ENCODE peak calls at places on chromosomes 6 and 20, in six cellular contexts. S, H, K, N, W and O are unnamed samples.

GRCh38 chr6:41021832-41022231 is 17.2 kb downstream of the UNC5CL start:
- DNase-seq in S (no peak), H (peak), K (no peak), N (no peak), W (no peak), O (no peak)

GRCh38 chr6:122081921-122082320 is 317.5 kb upstream of the HSF2 start:
- DNase-seq in S (no peak), H (no peak), K (no peak), N (no peak), W (no peak), O (no peak)

GRCh38 chr6:106591111-106591825 is 38.0 kb downstream of the RTN4IP1 start:
- DNase-seq in S (no peak), H (peak), K (no peak), N (no peak), W (no peak), O (no peak)

GRCh38 chr20:32563311-32564272 is 21.5 kb downstream of the NOL4L start:
- DNase-seq in S (no peak), H (no peak), K (no peak), N (no peak), W (no peak), O (no peak)

GRCh38 chr6:119483936-119484335 is 134.4 kb upstream of the MAN1A1 start:
- DNase-seq in S (no peak), H (no peak), K (no peak), N (no peak), W (no peak), O (no peak)

GRCh38 chr6:149059557-149059956 is 258.0 kb upstream of the TAB2 start:
- DNase-seq in S (no peak), H (no peak), K (no peak), N (no peak), W (no peak), O (no peak)

GRCh38 chr6:142459267-142459666 is 157.5 kb downstream of the ADGRG6 start:
- DNase-seq in S (no peak), H (no peak), K (no peak), N (no peak), W (no peak), O (no peak)

GRCh38 chr6:128208851-128209580 is 308.2 kb upstream of the THEMIS start:
- DNase-seq in S (no peak), H (peak), K (no peak), N (no peak), W (no peak), O (no peak)

GRCh38 chr6:165308926-165309731 is at the start of gene C6orf118:
- DNase-seq in S (no peak), H (no peak), K (peak), N (peak), W (no peak), O (no peak)

GRCh38 chr20:23049201-23049932 is at the start of gene THBD:
- DNase-seq in S (no peak), H (no peak), K (no peak), N (peak), W (no peak), O (no peak)

GRCh38 chr6:151209071-151209831 is 30.5 kb upstream of the AKAP12 start:
- DNase-seq in S (no peak), H (peak), K (no peak), N (no peak), W (no peak), O (peak)

GRCh38 chr6:20919677-20920385 is 385.6 kb downstream of the CDKAL1 start:
- DNase-seq in S (no peak), H (no peak), K (no peak), N (no peak), W (peak), O (no peak)

GRCh38 chr6:134182528-134182927 is 130.1 kb upstream of the SLC2A12 start:
- DNase-seq in S (no peak), H (no peak), K (no peak), N (no peak), W (no peak), O (no peak)

GRCh38 chr6:30615219-30615957 is 1.7 kb downstream of the PPP1R10 start:
- DNase-seq in S (no peak), H (peak), K (peak), N (peak), W (no peak), O (peak)

GRCh38 chr6:134056046-134056445 is 3.6 kb upstream of the SLC2A12 start:
- DNase-seq in S (no peak), H (no peak), K (no peak), N (no peak), W (no peak), O (no peak)

GRCh38 chr20:62048821-62049291 is 16.8 kb downstream of the TAF4 start:
- DNase-seq in S (no peak), H (no peak), K (no peak), N (no peak), W (no peak), O (no peak)

GRCh38 chr20:53154540-53154939 is 182.4 kb downstream of the TSHZ2 start:
- DNase-seq in S (no peak), H (no peak), K (no peak), N (no peak), W (no peak), O (no peak)
- TF ChIP-seq ZNF274 in S (no peak), H (no peak), K (no peak), N (no peak), W (no peak), O (no peak)

GRCh38 chr20:41632896-41633295 is 14.7 kb upstream of the CHD6 start:
- DNase-seq in S (no peak), H (no peak), K (no peak), N (no peak), W (no peak), O (no peak)
- TF ChIP-seq ZNF274 in S (no peak), H (no peak), K (no peak), N (no peak), W (no peak), O (no peak)

GRCh38 chr20:49724637-49725606 is 11.2 kb upstream of the B4GALT5 start:
- DNase-seq in S (peak), H (peak), K (no peak), N (no peak), W (no peak), O (no peak)
- TF ChIP-seq ZNF274 in S (no peak), H (no peak), K (no peak), N (no peak), W (no peak), O (no peak)

GRCh38 chr6:137307163-137307851 is 88.1 kb upstream of the IFNGR1 start:
- DNase-seq in S (no peak), H (no peak), K (no peak), N (no peak), W (no peak), O (no peak)

GRCh38 chr6:137313211-137313610 is 94.0 kb upstream of the IFNGR1 start:
- DNase-seq in S (no peak), H (no peak), K (no peak), N (no peak), W (no peak), O (no peak)

GRCh38 chr6:137311940-137312339 is 92.8 kb upstream of the IFNGR1 start:
- DNase-seq in S (no peak), H (no peak), K (no peak), N (no peak), W (no peak), O (no peak)

GRCh38 chr6:137313928-137314855 is 95.0 kb upstream of the IFNGR1 start:
- DNase-seq in S (peak), H (peak), K (peak), N (peak), W (peak), O (peak)

GRCh38 chr6:137309078-137309762 is 90.0 kb upstream of the IFNGR1 start:
- DNase-seq in S (no peak), H (peak), K (no peak), N (peak), W (peak), O (peak)
- TF ChIP-seq ZNF274 in S (no peak), H (no peak), K (no peak), N (no peak), W (no peak), O (no peak)

GRCh38 chr6:34190504-34191122 is 44.7 kb upstream of the GRM4 start:
- DNase-seq in S (no peak), H (no peak), K (no peak), N (no peak), W (no peak), O (no peak)

GRCh38 chr6:34195726-34196115 is 41.0 kb upstream of the HMGA1 start:
- DNase-seq in S (peak), H (no peak), K (no peak), N (no peak), W (no peak), O (no peak)

GRCh38 chr6:34194770-34195169 is 41.9 kb upstream of the HMGA1 start:
- DNase-seq in S (no peak), H (no peak), K (no peak), N (no peak), W (no peak), O (no peak)

DNA sequence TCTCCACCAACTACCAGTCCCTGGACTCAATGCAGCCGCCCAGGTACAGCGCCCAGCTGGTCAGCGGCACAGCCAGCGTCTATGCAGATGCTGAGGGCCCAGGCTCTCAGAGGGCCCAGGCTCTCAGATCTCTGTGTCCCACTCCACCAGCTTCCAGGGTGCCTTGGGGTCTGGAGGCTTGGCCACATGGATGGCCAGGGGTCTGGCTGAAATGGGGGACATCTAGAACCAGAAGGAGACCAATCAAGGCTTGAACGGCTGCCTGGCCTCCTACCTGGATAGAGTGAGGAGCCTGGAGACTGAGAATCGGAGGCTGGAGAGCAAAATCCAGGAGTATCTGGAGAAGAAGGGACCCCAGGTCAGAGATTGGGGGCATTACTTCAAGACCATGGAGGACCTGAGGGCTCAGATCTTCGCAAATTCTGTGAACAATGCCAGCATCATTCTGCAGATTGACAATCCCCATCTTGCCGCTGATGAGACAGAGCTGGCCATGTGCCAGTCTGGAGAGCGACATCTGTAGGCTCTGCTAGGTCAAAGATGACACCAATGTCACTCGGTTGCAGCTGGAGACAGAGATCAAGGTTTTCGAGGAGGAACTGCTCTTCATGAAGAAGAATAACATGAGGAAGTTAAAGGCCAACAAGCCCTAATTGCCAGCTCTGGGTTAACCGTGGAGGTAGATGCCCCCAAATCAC is 44.1 kb upstream of the GRM4 start:
- DNase-seq in S (peak), H (peak), K (no peak), N (no peak), W (no peak), O (no peak)
- TF ChIP-seq ZNF274 in S (no peak), H (no peak), K (no peak), N (no peak), W (no peak), O (no peak)

GRCh38 chr6:47188588-47189021 is 121.1 kb downstream of the TNFRSF21 start:
- DNase-seq in S (no peak), H (peak), K (no peak), N (no peak), W (no peak), O (peak)

GRCh38 chr6:47182291-47182957 is 127.3 kb downstream of the TNFRSF21 start:
- DNase-seq in S (no peak), H (no peak), K (no peak), N (no peak), W (no peak), O (no peak)

GRCh38 chr6:47187108-47187507 is 122.6 kb downstream of the TNFRSF21 start:
- DNase-seq in S (no peak), H (no peak), K (no peak), N (no peak), W (no peak), O (no peak)

GRCh38 chr6:47187883-47188587 is 121.7 kb downstream of the TNFRSF21 start:
- DNase-seq in S (no peak), H (peak), K (no peak), N (no peak), W (no peak), O (no peak)
- TF ChIP-seq ZNF274 in S (no peak), H (no peak), K (no peak), N (no peak), W (no peak), O (no peak)

DNA sequence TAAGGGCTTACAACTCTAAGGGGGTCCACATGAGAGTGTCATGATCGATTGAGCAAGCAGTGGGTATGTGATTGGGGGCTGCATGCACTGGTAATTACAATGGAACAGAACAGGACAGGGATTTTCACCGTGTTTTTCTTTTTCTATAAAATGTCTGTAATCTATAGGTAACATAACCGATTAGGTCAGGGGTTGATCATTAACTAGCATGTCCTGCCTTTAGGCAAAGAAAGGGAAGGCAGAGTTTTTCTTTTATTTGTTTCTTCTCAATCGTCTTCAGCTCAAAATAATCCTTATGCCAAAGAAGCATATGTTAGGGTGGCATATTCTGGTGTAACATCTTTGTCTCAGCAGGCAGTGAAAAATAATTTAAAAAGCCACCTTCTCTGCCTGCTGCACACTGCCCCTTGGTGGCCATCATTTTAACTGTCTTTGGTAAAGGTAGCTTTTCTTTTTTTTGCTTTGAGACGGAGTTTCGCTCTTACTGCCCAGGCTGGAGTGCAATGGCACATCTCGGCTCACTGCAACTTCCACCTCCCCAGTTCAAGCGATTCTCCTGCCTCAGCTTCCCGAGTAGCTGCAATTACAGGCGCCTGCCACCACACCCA is 9.7 kb upstream of the CEP43 start:
- DNase-seq in S (no peak), H (peak), K (no peak), N (no peak), W (no peak), O (no peak)
- TF ChIP-seq ZNF274 in S (no peak), H (no peak), K (no peak), N (no peak), W (no peak), O (no peak)